ENCODE peak calls at places on chromosomes 5 and 9, in six cellular contexts. One of them, this sample, is unnamed.

GRCh38 chr9:21837501-21837900 is 35.1 kb downstream of the MTAP start:
- DNase-seq in neuronal stem cell: no peak
- DNase-seq in H1: no peak
- DNase-seq in H9: no peak
- DNase-seq in mesenchymal stem cell: peak; percentile 1
- DNase-seq in trophoblast cell: no peak
- DNase-seq in this sample: no peak

GRCh38 chr5:31186672-31187267 is 6.7 kb upstream of the CDH6 start:
- DNase-seq in neuronal stem cell: peak; percentile 44
- DNase-seq in H1: no peak
- DNase-seq in H9: no peak
- DNase-seq in mesenchymal stem cell: peak; percentile 46
- DNase-seq in trophoblast cell: peak; percentile 68
- DNase-seq in this sample: peak; percentile 59

GRCh38 chr9:34590376-34591090 is 1.0 kb upstream of the CNTFR start:
- DNase-seq in neuronal stem cell: no peak
- DNase-seq in H1: no peak
- DNase-seq in H9: peak; percentile 60
- DNase-seq in mesenchymal stem cell: peak; percentile 39
- DNase-seq in trophoblast cell: no peak
- DNase-seq in this sample: no peak

GRCh38 chr5:119302916-119303897 is 52.6 kb upstream of the TNFAIP8 start:
- DNase-seq in neuronal stem cell: no peak
- DNase-seq in H1: no peak
- DNase-seq in H9: no peak
- DNase-seq in mesenchymal stem cell: peak; percentile 98
- DNase-seq in trophoblast cell: peak; percentile 45
- DNase-seq in this sample: peak; percentile 99

GRCh38 chr5:102722930-102723329 is 32.2 kb upstream of the PAM start:
- DNase-seq in neuronal stem cell: no peak
- DNase-seq in H1: no peak
- DNase-seq in H9: no peak
- DNase-seq in mesenchymal stem cell: peak; percentile 42
- DNase-seq in trophoblast cell: peak; percentile 50
- DNase-seq in this sample: peak; percentile 56

GRCh38 chr5:144177548-144177947 is 6.9 kb downstream of the KCTD16 start:
- DNase-seq in neuronal stem cell: no peak
- DNase-seq in H1: no peak
- DNase-seq in H9: no peak
- DNase-seq in mesenchymal stem cell: no peak
- DNase-seq in trophoblast cell: no peak
- DNase-seq in this sample: peak; percentile 49

GRCh38 chr5:160187091-160187490 is 42.2 kb upstream of the FABP6 start:
- DNase-seq in neuronal stem cell: no peak
- DNase-seq in H1: no peak
- DNase-seq in H9: peak; percentile 52
- DNase-seq in mesenchymal stem cell: no peak
- DNase-seq in trophoblast cell: peak; percentile 27
- DNase-seq in this sample: no peak

GRCh38 chr5:106020889-106021288 is 1649.8 kb downstream of the EFNA5 start:
- DNase-seq in neuronal stem cell: no peak
- DNase-seq in H1: no peak
- DNase-seq in H9: no peak
- DNase-seq in mesenchymal stem cell: peak; percentile 40
- DNase-seq in trophoblast cell: no peak
- DNase-seq in this sample: peak; percentile 72

GRCh38 chr5:88665750-88666215 is 217.2 kb downstream of the MEF2C start:
- DNase-seq in neuronal stem cell: peak; percentile 54
- DNase-seq in H1: no peak
- DNase-seq in H9: peak; percentile 66
- DNase-seq in mesenchymal stem cell: no peak
- DNase-seq in trophoblast cell: no peak
- DNase-seq in this sample: no peak

GRCh38 chr5:157366741-157367684 is 93.0 kb upstream of the NIPAL4 start:
- DNase-seq in neuronal stem cell: no peak
- DNase-seq in H1: no peak
- DNase-seq in H9: peak; percentile 39
- DNase-seq in mesenchymal stem cell: peak; percentile 85
- DNase-seq in trophoblast cell: no peak
- DNase-seq in this sample: peak; percentile 84

GRCh38 chr5:157266286-157267007 is 524 bp downstream of the CYFIP2 start:
- DNase-seq in neuronal stem cell: peak; percentile 20
- DNase-seq in H1: no peak
- DNase-seq in H9: peak; percentile 61
- DNase-seq in mesenchymal stem cell: no peak
- DNase-seq in trophoblast cell: peak; percentile 36
- DNase-seq in this sample: no peak

GRCh38 chr5:157342822-157343402 is 77.0 kb downstream of the CYFIP2 start:
- DNase-seq in neuronal stem cell: no peak
- DNase-seq in H1: no peak
- DNase-seq in H9: peak; percentile 63
- DNase-seq in mesenchymal stem cell: peak; percentile 30
- DNase-seq in trophoblast cell: peak; percentile 64
- DNase-seq in this sample: no peak

GRCh38 chr5:68849103-68849502 is 244.7 kb upstream of the SLC30A5 start:
- DNase-seq in neuronal stem cell: no peak
- DNase-seq in H1: no peak
- DNase-seq in H9: no peak
- DNase-seq in mesenchymal stem cell: no peak
- DNase-seq in trophoblast cell: peak; percentile 3
- DNase-seq in this sample: no peak

GRCh38 chr5:142686210-142686734 is 382 bp upstream of the FGF1 start:
- DNase-seq in neuronal stem cell: no peak
- DNase-seq in H1: no peak
- DNase-seq in H9: no peak
- DNase-seq in mesenchymal stem cell: peak; percentile 71
- DNase-seq in trophoblast cell: peak; percentile 62
- DNase-seq in this sample: peak; percentile 40

GRCh38 chr5:65512170-65512937 is 30.6 kb upstream of the ADAMTS6 start:
- DNase-seq in neuronal stem cell: no peak
- DNase-seq in H1: no peak
- DNase-seq in H9: no peak
- DNase-seq in mesenchymal stem cell: peak; percentile 27
- DNase-seq in trophoblast cell: no peak
- DNase-seq in this sample: peak; percentile 80

DNA sequence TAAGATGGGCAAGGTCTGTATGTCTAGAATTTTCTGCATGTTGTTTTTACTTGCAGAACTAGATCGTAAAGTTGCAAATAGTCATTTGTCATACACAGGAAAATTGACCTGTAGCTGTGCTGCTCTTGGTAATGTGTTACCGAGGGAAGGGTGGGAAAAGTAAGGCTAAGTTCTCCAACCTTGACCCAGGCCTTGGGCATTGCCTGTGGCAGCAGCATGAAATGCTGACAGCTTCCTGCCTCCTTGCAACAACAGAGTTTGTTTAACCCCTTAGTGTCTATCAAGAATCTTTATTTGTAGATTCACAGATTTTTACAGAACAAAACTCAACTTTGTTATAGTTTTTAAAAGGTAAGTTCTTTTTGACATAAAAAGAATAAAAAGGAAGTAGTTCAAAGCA is 48.3 kb downstream of the ERCC6L2 start:
- DNase-seq in neuronal stem cell: no peak
- DNase-seq in H1: no peak
- DNase-seq in H9: no peak
- DNase-seq in mesenchymal stem cell: no peak
- DNase-seq in trophoblast cell: no peak
- DNase-seq in this sample: no peak
- H3K14ac ChIP-seq in neuronal stem cell: no peak overlapping the region
- H3K14ac ChIP-seq in H1: no peak overlapping the region
- H3K14ac ChIP-seq in H9: no peak overlapping the region
- H3K14ac ChIP-seq in mesenchymal stem cell: no peak overlapping the region
- H3K14ac ChIP-seq in trophoblast cell: no peak overlapping the region
- H3K14ac ChIP-seq in this sample: no peak overlapping the region

GRCh38 chr5:176836811-176837706 is 26.7 kb downstream of the UNC5A start:
- DNase-seq in neuronal stem cell: no peak
- DNase-seq in H1: no peak
- DNase-seq in H9: no peak
- DNase-seq in mesenchymal stem cell: no peak
- DNase-seq in trophoblast cell: no peak
- DNase-seq in this sample: no peak
- H3K4me1 ChIP-seq in neuronal stem cell: no peaks in the 10 kb centered on the region
- H3K4me1 ChIP-seq in H1: no peaks in the 10 kb centered on the region
- H3K4me1 ChIP-seq in H9: no peaks in the 10 kb centered on the region
- H3K4me1 ChIP-seq in mesenchymal stem cell: no peaks in the 10 kb centered on the region
- H3K4me1 ChIP-seq in trophoblast cell: no peaks in the 10 kb centered on the region
- H3K4me1 ChIP-seq in this sample: no peaks in the 10 kb centered on the region

GRCh38 chr5:171469336-171469735 is 49.9 kb downstream of the FGF18 start:
- DNase-seq in neuronal stem cell: peak; percentile 56
- DNase-seq in H1: no peak
- DNase-seq in H9: no peak
- DNase-seq in mesenchymal stem cell: no peak
- DNase-seq in trophoblast cell: no peak
- DNase-seq in this sample: no peak
- H4K8ac ChIP-seq in neuronal stem cell: no peak overlapping the region
- H4K8ac ChIP-seq in H1: no peak overlapping the region
- H4K8ac ChIP-seq in H9: no peak overlapping the region
- H4K8ac ChIP-seq in mesenchymal stem cell: no peak overlapping the region
- H4K8ac ChIP-seq in trophoblast cell: no peak overlapping the region
- H4K8ac ChIP-seq in this sample: no peak overlapping the region

DNA sequence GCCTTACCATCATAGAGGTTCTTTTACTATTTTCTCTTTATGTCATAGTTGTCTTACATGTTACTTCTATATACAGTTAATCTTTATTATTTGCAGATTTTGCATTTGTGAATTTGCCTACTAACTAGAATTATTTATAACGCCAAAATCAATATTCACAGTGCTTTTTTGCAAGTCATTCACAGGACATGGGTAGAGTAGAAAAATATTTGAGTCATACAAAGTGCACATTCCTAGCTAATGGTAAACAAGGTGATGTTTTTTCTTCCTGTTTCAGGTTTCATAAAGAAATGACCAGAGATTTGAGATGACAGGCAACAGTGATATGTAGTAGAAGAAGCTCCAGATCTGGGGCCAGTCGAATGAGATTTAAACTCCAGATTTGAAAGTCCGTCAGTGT is 30.0 kb upstream of the OR2Y1 start:
- DNase-seq in neuronal stem cell: no peak
- DNase-seq in H1: no peak
- DNase-seq in H9: no peak
- DNase-seq in mesenchymal stem cell: no peak
- DNase-seq in trophoblast cell: no peak
- DNase-seq in this sample: no peak
- H3K14ac ChIP-seq in neuronal stem cell: no peak overlapping the region
- H3K14ac ChIP-seq in H1: no peak overlapping the region
- H3K14ac ChIP-seq in H9: no peak overlapping the region
- H3K14ac ChIP-seq in mesenchymal stem cell: no peak overlapping the region
- H3K14ac ChIP-seq in trophoblast cell: no peak overlapping the region
- H3K14ac ChIP-seq in this sample: no peak overlapping the region

GRCh38 chr5:179763215-179763945 is 30.4 kb upstream of the LTC4S start:
- DNase-seq in neuronal stem cell: peak; percentile 51
- DNase-seq in H1: no peak
- DNase-seq in H9: peak; percentile 70
- DNase-seq in mesenchymal stem cell: peak; percentile 86
- DNase-seq in trophoblast cell: peak; percentile 93
- DNase-seq in this sample: peak; percentile 91

GRCh38 chr5:179762781-179763176 is 30.2 kb downstream of the MAML1 start:
- DNase-seq in neuronal stem cell: no peak
- DNase-seq in H1: no peak
- DNase-seq in H9: no peak
- DNase-seq in mesenchymal stem cell: peak; percentile 85
- DNase-seq in trophoblast cell: no peak
- DNase-seq in this sample: peak; percentile 75

GRCh38 chr5:179765400-179765799 is 28.4 kb upstream of the LTC4S start:
- DNase-seq in neuronal stem cell: no peak
- DNase-seq in H1: no peak
- DNase-seq in H9: no peak
- DNase-seq in mesenchymal stem cell: peak; percentile 97
- DNase-seq in trophoblast cell: no peak
- DNase-seq in this sample: peak; percentile 85

GRCh38 chr5:179759961-179760541 is 27.4 kb downstream of the MAML1 start:
- DNase-seq in neuronal stem cell: no peak
- DNase-seq in H1: no peak
- DNase-seq in H9: no peak
- DNase-seq in mesenchymal stem cell: peak; percentile 47
- DNase-seq in trophoblast cell: no peak
- DNase-seq in this sample: no peak

DNA sequence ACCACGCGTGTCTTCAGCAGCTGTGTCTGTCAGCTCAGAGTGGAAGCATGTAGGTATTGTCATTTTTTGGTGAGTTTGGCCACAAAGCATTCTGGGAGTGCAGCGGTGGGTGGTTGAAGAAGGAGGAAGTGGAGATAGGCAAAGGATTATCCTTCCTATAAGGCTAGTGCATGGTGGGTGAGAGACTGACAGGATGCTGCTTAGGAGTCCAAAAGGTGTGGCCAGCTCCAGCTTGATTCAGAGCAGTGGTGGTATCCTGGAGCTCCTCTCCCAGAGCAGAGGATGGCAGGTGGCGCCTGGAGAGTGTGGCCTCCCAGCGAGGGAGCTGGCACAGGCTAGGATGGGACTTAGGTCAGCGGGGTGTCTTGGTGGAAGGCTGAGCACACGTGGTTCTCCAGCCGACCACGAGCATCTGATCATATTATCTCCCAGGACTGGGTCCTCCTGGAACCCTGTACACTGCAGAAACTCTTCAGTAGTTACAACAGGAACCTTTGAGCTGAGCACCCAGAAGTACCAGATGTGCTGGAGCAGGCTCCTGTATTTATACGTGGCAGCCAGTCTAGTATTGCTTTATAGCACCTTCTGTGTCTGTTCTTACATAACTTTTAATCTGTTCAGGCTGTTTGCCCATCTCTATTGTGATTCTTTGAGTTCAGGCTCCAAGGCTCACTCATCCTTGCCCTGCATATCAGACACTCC is 29.6 kb downstream of the MAML1 start:
- DNase-seq in neuronal stem cell: no peak
- DNase-seq in H1: no peak
- DNase-seq in H9: no peak
- DNase-seq in mesenchymal stem cell: no peak
- DNase-seq in trophoblast cell: no peak
- DNase-seq in this sample: no peak
- H3K4me1 ChIP-seq in neuronal stem cell: peaks cover 34% of the 10 kb centered on the region
- H3K4me1 ChIP-seq in H1: peaks cover 3% of the 10 kb centered on the region
- H3K4me1 ChIP-seq in H9: no peaks in the 10 kb centered on the region
- H3K4me1 ChIP-seq in mesenchymal stem cell: peaks cover 49% of the 10 kb centered on the region
- H3K4me1 ChIP-seq in trophoblast cell: peaks cover 23% of the 10 kb centered on the region
- H3K4me1 ChIP-seq in this sample: peaks cover 39% of the 10 kb centered on the region

This sample was measured in IMR-90.